ENCODE peak calls at places on chromosomes 5 and 9, in six cellular contexts. F is CD8-positive, alpha-beta T cell; O is suprapubic skin; Z is GM23338; C is CD8-positive, alpha-beta memory T cell; T is esophagus muscularis mucosa. G is an unnamed sample.
A peak's percentile ranks its signal among the peaks of the same experiment; 100 is the strongest.

GRCh38 chr9:93086445-93087224 is 9.4 kb upstream of the CARD19 start:
- DNase-seq in C (no peak), O (peak; percentile 16), T (no peak), Z (no peak), F (peak; percentile 29), G (peak; percentile 28)

GRCh38 chr5:172364773-172365172 is 81.2 kb upstream of the UBTD2 start:
- DNase-seq in C (no peak), O (no peak), F (no peak), T (no peak), Z (no peak), G (no peak)

GRCh38 chr5:109455598-109456096 is 45.9 kb upstream of the PJA2 start:
- DNase-seq in T (no peak), Z (no peak), O (no peak), C (no peak), F (no peak), G (no peak)

GRCh38 chr5:121974261-121974660 is 12.5 kb downstream of the SRFBP1 start:
- DNase-seq in T (no peak), C (no peak), O (no peak), Z (peak; percentile 15), F (no peak), G (no peak)

GRCh38 chr5:74613283-74613682 is 27.2 kb downstream of the ENC1 start:
- DNase-seq in C (no peak), F (no peak), Z (no peak), O (no peak), T (no peak), G (no peak)

GRCh38 chr5:159207616-159208507 is 1.5 kb downstream of the RNF145 start:
- DNase-seq in Z (peak; percentile 86), O (peak; percentile 90), T (peak; percentile 93), C (peak; percentile 83), F (peak; percentile 85), G (peak; percentile 96)

GRCh38 chr5:107564896-107565295 is 105.8 kb downstream of the EFNA5 start:
- DNase-seq in C (no peak), Z (no peak), T (no peak), F (no peak), O (no peak), G (no peak)

GRCh38 chr5:78005021-78005785 is 229.1 kb upstream of the TBCA start:
- DNase-seq in Z (no peak), F (no peak), O (no peak), T (no peak), C (no peak), G (no peak)

GRCh38 chr9:78921341-78921740 is 624.4 kb downstream of the PSAT1 start:
- DNase-seq in Z (no peak), O (no peak), F (no peak), T (no peak), C (no peak), G (no peak)

GRCh38 chr5:95379133-95379532 is 12.0 kb upstream of the FAM81B start:
- DNase-seq in O (no peak), Z (no peak), C (no peak), F (no peak), T (no peak), G (no peak)

GRCh38 chr5:122170630-122171029 is 41.3 kb downstream of the ZNF474 start:
- DNase-seq in O (no peak), F (no peak), Z (peak; percentile 81), C (no peak), T (no peak), G (no peak)

GRCh38 chr5:3107118-3107517 is 355.6 kb upstream of the IRX2 start:
- DNase-seq in F (no peak), Z (peak; percentile 62), T (no peak), O (no peak), C (no peak), G (no peak)

GRCh38 chr9:9003184-9003583 is 1203.6 kb upstream of the DMAC1 start:
- DNase-seq in Z (peak; percentile 48), F (no peak), C (no peak), T (no peak), O (no peak), G (no peak)

GRCh38 chr9:97966493-97966892 is 16.6 kb upstream of the ANP32B start:
- DNase-seq in Z (peak; percentile 50), O (no peak), T (no peak), F (no peak), C (no peak), G (no peak)

GRCh38 chr5:44862808-44863207 is 54.1 kb downstream of the MRPS30 start:
- DNase-seq in F (no peak), O (no peak), C (no peak), T (no peak), Z (peak; percentile 8), G (no peak)

GRCh38 chr5:59390074-59390659 is 503.4 kb downstream of the PDE4D start:
- DNase-seq in C (no peak), O (no peak), Z (peak; percentile 56), F (no peak), T (no peak), G (no peak)

GRCh38 chr5:177510567-177511053 is 984 bp upstream of the DOK3 start:
- DNase-seq in Z (no peak), C (no peak), O (no peak), F (no peak), T (no peak), G (peak; percentile 92)

GRCh38 chr9:5518061-5518936 is 8.0 kb downstream of the PDCD1LG2 start:
- DNase-seq in T (no peak), C (no peak), F (no peak), O (no peak), Z (no peak), G (no peak)

GRCh38 chr9:113993838-113994540 is 84.1 kb downstream of the AMBP start:
- DNase-seq in C (no peak), T (no peak), F (no peak), Z (no peak), O (peak; percentile 80), G (peak; percentile 85)

GRCh38 chr5:15601274-15601673 is 101.3 kb downstream of the FBXL7 start:
- DNase-seq in F (no peak), T (no peak), O (no peak), C (no peak), Z (peak; percentile 59), G (no peak)

GRCh38 chr5:170832241-170832640 is 29.6 kb upstream of the RANBP17 start:
- DNase-seq in O (no peak), T (no peak), Z (peak; percentile 27), F (no peak), C (no peak), G (no peak)

GRCh38 chr9:90333226-90333625 is 309.4 kb downstream of the DIRAS2 start:
- DNase-seq in F (no peak), O (no peak), C (no peak), Z (peak; percentile 21), T (no peak), G (no peak)

GRCh38 chr9:98146101-98146991 is 27.3 kb upstream of the TRIM14 start:
- DNase-seq in F (no peak), C (no peak), O (peak; percentile 85), T (no peak), Z (no peak), G (no peak)

GRCh38 chr9:71929791-71930440 is 18.5 kb downstream of the C9orf85 start:
- DNase-seq in Z (no peak), T (no peak), F (no peak), C (no peak), O (no peak), G (no peak)

GRCh38 chr9:1869843-1870242 is 145.3 kb upstream of the SMARCA2 start:
- DNase-seq in O (no peak), T (no peak), C (no peak), F (no peak), Z (peak; percentile 90), G (no peak)

GRCh38 chr5:65742565-65743231 is 20.7 kb downstream of the NLN start:
- DNase-seq in Z (peak; percentile 44), T (no peak), O (no peak), F (no peak), C (no peak), G (no peak)

GRCh38 chr9:114430443-114430842 is 42.7 kb upstream of the AKNA start:
- DNase-seq in O (peak; percentile 45), Z (no peak), C (no peak), F (no peak), T (no peak), G (peak; percentile 14)

GRCh38 chr9:96022445-96023031 is 147.0 kb downstream of the ERCC6L2 start:
- DNase-seq in F (peak; percentile 58), O (no peak), C (peak; percentile 19), T (no peak), Z (peak; percentile 75), G (peak; percentile 82)

GRCh38 chr5:81422671-81423070 is 28.7 kb upstream of the ACOT12 start:
- DNase-seq in O (no peak), T (no peak), F (no peak), Z (no peak), C (no peak), G (no peak)
- H3K4me1 ChIP-seq in O (peaks cover 10% of the 10 kb centered on the region), T (peaks cover 27% of the 10 kb centered on the region), F (no peaks in the 10 kb centered on the region), Z (peaks cover 11% of the 10 kb centered on the region), C (no peaks in the 10 kb centered on the region), G (no peaks in the 10 kb centered on the region)

GRCh38 chr5:132213666-132214065 is 14.0 kb downstream of the P4HA2 start:
- DNase-seq in O (no peak), F (no peak), Z (no peak), C (no peak), T (no peak), G (peak; percentile 61)
- H3K36me3 ChIP-seq in O (peaks cover 45% of the 10 kb centered on the region), F (no peaks in the 10 kb centered on the region), Z (no peaks in the 10 kb centered on the region), C (no peaks in the 10 kb centered on the region), T (peaks cover 68% of the 10 kb centered on the region), G (peaks cover 4% of the 10 kb centered on the region)

DNA sequence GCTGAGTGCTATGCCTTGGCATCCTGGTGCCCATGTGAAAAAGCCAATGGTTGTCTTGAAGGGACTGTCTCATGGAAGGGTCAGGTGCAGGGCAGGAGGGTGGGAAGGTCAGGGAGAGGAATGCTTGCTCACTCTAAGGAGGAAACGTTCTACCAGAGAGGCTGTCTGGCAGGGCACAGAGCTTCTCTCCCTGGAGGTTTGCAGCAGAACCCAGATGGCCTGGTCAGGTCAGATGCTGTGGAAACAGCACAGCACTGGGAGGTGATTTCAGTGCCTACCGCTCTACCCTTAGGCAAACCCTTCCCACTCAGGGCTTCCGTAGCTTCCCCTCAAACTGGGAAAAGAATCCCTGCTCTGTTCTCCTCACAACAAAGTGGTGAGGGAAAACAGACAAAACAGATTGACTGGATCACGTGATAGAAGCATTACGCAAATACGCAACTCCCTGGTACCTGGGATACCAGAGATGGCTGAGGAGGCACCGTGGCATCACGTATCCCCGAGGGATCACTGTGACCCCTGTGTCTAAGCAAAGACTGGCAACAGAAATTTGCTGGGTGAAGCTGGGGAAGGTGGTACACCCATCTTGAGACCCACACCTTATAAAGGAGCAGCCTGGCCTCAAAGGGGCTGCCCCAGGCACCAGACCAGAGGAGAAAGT is 3.9 kb upstream of the MGAT1 start:
- DNase-seq in Z (no peak), C (no peak), T (no peak), F (no peak), O (peak; percentile 72), G (no peak)
- H3K4me1 ChIP-seq in Z (peaks cover 37% of the 10 kb centered on the region), C (peaks cover 65% of the 10 kb centered on the region), T (peaks cover 77% of the 10 kb centered on the region), F (peaks cover 62% of the 10 kb centered on the region), O (peaks cover 80% of the 10 kb centered on the region), G (peaks cover 71% of the 10 kb centered on the region)

DNA sequence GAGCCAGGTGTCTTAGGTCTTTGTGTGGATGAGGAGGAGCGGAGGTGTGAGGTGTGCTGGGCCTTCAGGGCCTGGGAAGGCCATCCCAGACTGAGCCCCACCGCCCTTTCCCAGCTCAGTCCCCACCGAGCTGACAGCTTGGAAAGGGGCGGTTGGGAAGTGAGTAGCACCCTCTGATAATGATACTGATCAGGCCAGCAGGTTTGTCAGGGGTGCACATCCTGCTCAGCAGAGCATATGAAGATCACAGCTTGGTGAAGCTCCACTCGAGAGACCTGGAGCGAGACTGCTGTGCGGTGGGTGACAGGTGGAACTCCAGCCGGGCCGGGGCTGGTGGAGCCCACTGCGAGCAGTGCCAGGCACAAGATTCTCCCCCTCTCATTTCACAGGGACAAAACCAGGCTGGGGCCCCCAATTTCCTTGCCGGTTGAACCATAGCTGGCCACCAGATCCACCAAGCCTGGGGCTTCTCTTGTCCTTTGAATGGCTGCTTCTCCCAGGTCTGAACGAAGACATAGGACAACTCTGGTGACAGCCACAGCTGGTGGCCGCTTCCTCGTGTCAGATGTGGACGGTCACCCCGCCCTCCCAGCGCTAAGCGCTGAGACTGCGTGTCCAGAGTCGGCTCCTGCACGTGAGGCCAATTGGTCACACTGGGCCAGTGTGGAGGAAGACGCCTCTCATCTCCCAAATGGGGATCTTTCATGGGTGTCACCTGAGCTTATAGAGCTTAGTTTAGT is 8.3 kb downstream of the QRFP start:
- DNase-seq in Z (no peak), T (no peak), F (no peak), C (no peak), O (no peak), G (no peak)
- H3K36me3 ChIP-seq in Z (peaks cover 21% of the 10 kb centered on the region), T (peaks cover 100% of the 10 kb centered on the region), F (peaks cover 7% of the 10 kb centered on the region), C (peaks cover 17% of the 10 kb centered on the region), O (peaks cover 96% of the 10 kb centered on the region), G (peaks cover 57% of the 10 kb centered on the region)

G was measured in spleen.